ENCODE peak calls at places on chromosomes 11 and 22, in five cellular contexts. E is cardiac fibroblast, D is uterus, V is Panc1, O is A549. N is an unnamed sample.

GRCh38 chr22:22460635-22461034 is 47.9 kb downstream of the ZNF280B start:
- DNase-seq in V (no peak), O (peak; percentile 11), E (peak; percentile 33), D (no peak), N (no peak)

GRCh38 chr22:41781508-41781906 is 19.0 kb upstream of the CCDC134 start:
- DNase-seq in D (no peak), O (no peak), E (no peak), V (no peak), N (no peak)

GRCh38 chr11:110903830-110904229 is 191.6 kb upstream of the ARHGAP20 start:
- DNase-seq in E (peak; percentile 36), V (no peak), O (no peak), D (no peak), N (peak; percentile 6)

GRCh38 chr11:109490953-109491733 is 69.2 kb downstream of the C11orf87 start:
- DNase-seq in E (no peak), O (no peak), V (no peak), D (no peak), N (no peak)

GRCh38 chr11:119852741-119853140 is 123.7 kb upstream of the NECTIN1 start:
- DNase-seq in E (no peak), O (no peak), D (no peak), V (no peak), N (no peak)

GRCh38 chr22:20430101-20430640 is 7.5 kb downstream of the SCARF2 start:
- DNase-seq in V (no peak), O (no peak), E (no peak), D (no peak), N (no peak)

GRCh38 chr11:76781046-76781801 is 1.9 kb upstream of the TSKU start:
- DNase-seq in V (no peak), D (no peak), O (no peak), E (no peak), N (no peak)

GRCh38 chr22:39900306-39901227 is at the start of gene GRAP2:
- DNase-seq in D (no peak), V (no peak), O (no peak), E (no peak), N (no peak)

GRCh38 chr11:86947541-86947940 is 7.7 kb downstream of the FZD4 start:
- DNase-seq in O (no peak), E (peak; percentile 89), V (no peak), D (no peak), N (no peak)

GRCh38 chr11:77107950-77108349 is 5.3 kb downstream of the OMP start:
- DNase-seq in V (peak; percentile 47), D (peak; percentile 55), E (peak; percentile 95), O (peak; percentile 73), N (peak; percentile 34)

GRCh38 chr22:37930952-37931440 is 22.4 kb downstream of the C22orf23 start:
- DNase-seq in V (no peak), D (no peak), O (no peak), E (no peak), N (no peak)

GRCh38 chr22:28021116-28021997 is 102.3 kb upstream of the PITPNB start:
- DNase-seq in D (no peak), E (no peak), O (no peak), V (no peak), N (no peak)

GRCh38 chr11:77322506-77322905 is 21.0 kb upstream of the GDPD4 start:
- DNase-seq in V (no peak), D (no peak), O (no peak), E (peak; percentile 77), N (no peak)

GRCh38 chr11:131483877-131484276 is 113.5 kb downstream of the NTM start:
- DNase-seq in V (no peak), E (no peak), O (no peak), D (no peak), N (no peak)

GRCh38 chr11:102390667-102391449 is 43.8 kb downstream of the BIRC2 start:
- DNase-seq in E (peak; percentile 76), D (peak; percentile 53), O (peak; percentile 75), V (peak; percentile 60), N (peak; percentile 72)

GRCh38 chr22:18078329-18079041 is 695 bp downstream of the PEX26 start:
- DNase-seq in E (no peak), O (peak; percentile 25), V (no peak), D (no peak), N (peak; percentile 60)
- TF ChIP-seq CTCF in E (peak; percentile 15), O (no peak), V (no peak), D (no peak), N (no peak)

GRCh38 chr11:10655931-10656576 is 37.5 kb downstream of the IRAG1 start:
- DNase-seq in E (peak; percentile 10), V (no peak), O (no peak), D (no peak), N (no peak)

GRCh38 chr11:10660323-10660722 is 33.2 kb downstream of the IRAG1 start:
- DNase-seq in E (no peak), O (no peak), V (no peak), D (no peak), N (no peak)

GRCh38 chr11:10659339-10660216 is 34.0 kb downstream of the IRAG1 start:
- DNase-seq in D (peak; percentile 84), E (peak; percentile 94), O (peak; percentile 84), V (peak; percentile 93), N (peak; percentile 67)

GRCh38 chr11:10657308-10658271 is 36.0 kb downstream of the IRAG1 start:
- DNase-seq in D (no peak), V (no peak), O (peak; percentile 25), E (peak; percentile 84), N (no peak)

GRCh38 chr11:10658621-10659338 is 34.8 kb downstream of the IRAG1 start:
- DNase-seq in O (no peak), E (peak; percentile 31), D (no peak), V (no peak), N (no peak)
- H3K4me3 ChIP-seq in O (peak overlapping the region; percentile 5), E (no peak overlapping the region), D (no peak overlapping the region), V (no peak overlapping the region), N (no peak overlapping the region)

GRCh38 chr11:79159657-79160450 is 281.0 kb downstream of the TENM4 start:
- DNase-seq in E (no peak), V (no peak), D (no peak), O (no peak), N (no peak)
- TF ChIP-seq CTCF in E (no peak), V (peak; percentile 22), D (no peak), O (peak; percentile 21), N (peak; percentile 29)

GRCh38 chr11:33016654-33017053 is 976 bp downstream of the DEPDC7 start:
- DNase-seq in O (no peak), D (no peak), E (no peak), V (no peak), N (no peak)
- H3K4me3 ChIP-seq in O (peak overlapping the region; percentile 82), D (peak overlapping the region; percentile 45), E (no peak overlapping the region), V (peak overlapping the region; percentile 65), N (peak overlapping the region; percentile 55)

DNA sequence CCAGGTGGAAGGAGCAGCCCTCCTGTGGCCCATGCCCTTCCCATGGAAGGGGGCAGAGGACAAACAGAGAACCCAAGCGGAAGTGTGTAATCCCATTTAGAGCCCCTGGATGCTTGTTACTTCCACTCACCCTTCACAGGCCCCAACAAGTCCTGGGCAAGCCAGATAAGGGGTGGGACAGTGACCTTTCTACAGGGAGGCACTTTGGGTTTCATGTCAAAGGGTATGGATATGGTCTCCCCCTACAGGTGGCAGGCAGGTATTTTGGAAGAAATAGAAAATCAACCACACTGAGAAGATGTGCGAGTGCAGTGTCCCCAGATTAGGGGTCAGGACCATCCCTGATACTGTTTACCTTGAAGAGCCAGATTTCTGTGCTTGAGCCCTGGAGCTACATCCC is 11.4 kb downstream of the MPEG1 start:
- DNase-seq in O (no peak), V (no peak), D (no peak), E (no peak), N (peak; percentile 29)
- TF ChIP-seq CTCF in O (peak; percentile 7), V (peak; percentile 31), D (no peak), E (peak; percentile 10), N (peak; percentile 50)

DNA sequence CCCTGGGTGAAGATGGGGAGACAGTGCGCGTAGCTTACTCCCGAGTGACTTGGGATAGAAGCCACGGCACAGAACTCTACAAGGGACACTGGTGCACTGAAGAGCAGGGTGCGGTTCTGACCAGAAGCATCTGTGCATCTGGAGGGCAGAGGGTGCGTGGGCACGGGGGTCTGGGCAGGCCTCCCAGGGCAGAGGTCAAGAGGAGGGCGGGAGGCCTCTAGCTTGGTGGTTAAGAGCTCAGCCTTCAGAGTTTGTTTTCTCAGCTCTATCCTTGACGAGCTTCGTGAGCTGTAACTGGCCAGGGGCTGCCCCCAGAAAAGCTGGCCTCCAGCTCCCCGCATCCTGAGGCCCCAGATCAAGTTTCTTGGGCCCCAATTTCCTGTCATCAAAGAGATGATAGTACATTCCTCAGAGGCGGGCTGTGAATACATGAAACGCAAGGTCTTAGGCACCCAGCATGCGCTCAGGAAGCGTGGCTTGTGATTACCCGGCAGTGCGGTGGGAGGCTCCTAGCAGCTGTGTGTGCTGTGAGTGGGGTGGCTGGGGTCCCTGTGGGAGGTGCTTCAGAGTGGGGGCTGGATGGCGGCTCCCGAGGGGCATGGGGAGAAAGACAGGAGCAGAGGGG is 6.0 kb upstream of the BID start:
- DNase-seq in O (no peak), V (no peak), E (no peak), D (no peak), N (no peak)
- H3K4me3 ChIP-seq in O (no peak overlapping the region), V (no peak overlapping the region), E (no peak overlapping the region), D (no peak overlapping the region), N (no peak overlapping the region)

GRCh38 chr11:18172686-18173085 is at the start of gene MRGPRX4:
- DNase-seq in E (no peak), O (no peak), V (no peak), D (no peak), N (no peak)

GRCh38 chr11:18168372-18168771 is 4.3 kb upstream of the MRGPRX4 start:
- DNase-seq in E (no peak), O (no peak), V (no peak), D (no peak), N (peak; percentile 36)

GRCh38 chr11:18173225-18173866 is 709 bp downstream of the MRGPRX4 start:
- DNase-seq in O (no peak), D (no peak), E (no peak), V (no peak), N (no peak)

GRCh38 chr11:18171377-18172000 is 1.1 kb upstream of the MRGPRX4 start:
- DNase-seq in E (peak; percentile 55), V (peak; percentile 15), O (peak; percentile 45), D (no peak), N (peak; percentile 35)
- TF ChIP-seq CTCF in E (peak; percentile 87), V (peak; percentile 74), O (peak; percentile 60), D (no peak), N (peak; percentile 65)

DNA sequence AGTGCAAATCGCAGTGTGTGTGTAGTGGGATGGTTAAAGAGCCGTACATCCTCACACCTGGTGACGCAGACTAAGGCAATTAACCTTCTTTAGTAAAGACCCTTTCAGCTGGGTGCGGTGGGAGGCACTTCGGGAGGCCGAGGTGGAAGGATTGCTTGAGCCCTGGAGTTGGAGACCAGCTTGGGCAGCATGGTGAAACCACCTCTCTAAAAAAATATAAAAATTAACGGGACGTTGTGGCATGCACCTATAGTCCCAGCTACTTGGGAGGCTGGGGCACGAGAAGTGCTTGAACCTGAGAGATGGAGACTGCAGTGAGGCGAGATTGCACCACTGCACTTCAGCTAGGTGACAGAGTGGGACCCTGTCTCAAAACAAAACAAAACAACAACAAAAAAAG is 31.5 kb downstream of the ZBTB16 start:
- DNase-seq in O (no peak), V (no peak), E (no peak), D (no peak), N (no peak)
- H3K4me3 ChIP-seq in O (no peak overlapping the region), V (no peak overlapping the region), E (no peak overlapping the region), D (no peak overlapping the region), N (no peak overlapping the region)

GRCh38 chr11:97880209-97880608 is 1140.5 kb upstream of the CNTN5 start:
- DNase-seq in E (no peak), D (no peak), O (no peak), V (no peak), N (no peak)
- TF ChIP-seq CTCF in E (no peak), D (no peak), O (no peak), V (no peak), N (no peak)

GRCh38 chr11:44559207-44559943 is 6.1 kb upstream of the CD82 start:
- DNase-seq in D (no peak), O (no peak), V (no peak), E (no peak), N (no peak)
- H3K4me3 ChIP-seq in D (no peak overlapping the region), O (no peak overlapping the region), V (no peak overlapping the region), E (no peak overlapping the region), N (no peak overlapping the region)

N was measured in epithelial cell of esophagus.